ENCODE peak calls at places on chromosomes 4 and X, in four cellular contexts. E is HepG2, T is A549, Y is GM12878. G is an unnamed sample.

GRCh38 chrX:130726661-130727060 is 176.3 kb downstream of the ENOX2 start:
- DNase-seq in Y (no peak), T (no peak), E (no peak), G (no peak)

GRCh38 chr4:8534129-8534528 is 46.1 kb upstream of the GPR78 start:
- DNase-seq in E (no peak), T (no peak), Y (peak; percentile 89), G (no peak)

GRCh38 chr4:182231080-182231479 is 12.1 kb upstream of the TENM3 start:
- DNase-seq in E (no peak), Y (no peak), T (no peak), G (no peak)

GRCh38 chr4:102438396-102438795 is 62.8 kb upstream of the NFKB1 start:
- DNase-seq in T (peak; percentile 35), Y (no peak), E (no peak), G (no peak)

GRCh38 chr4:1235381-1236102 is 13.4 kb downstream of the CTBP1 start:
- DNase-seq in Y (no peak), E (no peak), T (no peak), G (no peak)

GRCh38 chr4:153393397-153393796 is 48.9 kb downstream of the MND1 start:
- DNase-seq in T (peak; percentile 14), E (no peak), Y (no peak), G (no peak)

GRCh38 chr4:88697588-88698329 is at the start of gene NAP1L5:
- DNase-seq in T (peak; percentile 50), E (no peak), Y (peak; percentile 7), G (peak; percentile 76)

GRCh38 chrX:23332888-23333821 is 1.5 kb upstream of the PTCHD1 start:
- DNase-seq in Y (no peak), E (no peak), T (no peak), G (peak; percentile 30)

GRCh38 chr4:182918791-182919302 is 1.7 kb upstream of the DCTD start:
- DNase-seq in T (no peak), E (no peak), Y (peak; percentile 40), G (no peak)

GRCh38 chrX:82208976-82209375 is 1007.1 kb downstream of the SH3BGRL start:
- DNase-seq in Y (no peak), E (no peak), T (no peak), G (no peak)

GRCh38 chrX:134246282-134246681 is 9.3 kb downstream of the CCDC160 start:
- DNase-seq in Y (no peak), T (no peak), E (no peak), G (no peak)

GRCh38 chr4:65645185-65645584 is 25.1 kb downstream of the EPHA5 start:
- DNase-seq in T (peak; percentile 10), Y (no peak), E (no peak), G (no peak)

GRCh38 chr4:7811536-7812190 is 128.0 kb downstream of the AFAP1 start:
- DNase-seq in T (no peak), E (no peak), Y (no peak), G (no peak)

GRCh38 chrX:56766554-56767412 is 37.7 kb downstream of the NBDY start:
- DNase-seq in E (no peak), T (no peak), Y (no peak), G (peak; percentile 19)

GRCh38 chrX:39499996-39500395 is 597.8 kb downstream of the BCOR start:
- DNase-seq in Y (no peak), T (no peak), E (no peak), G (no peak)

GRCh38 chrX:3549442-3549875 is 164.0 kb downstream of the PRKX start:
- DNase-seq in E (no peak), Y (no peak), T (peak; percentile 61), G (peak; percentile 15)

GRCh38 chr4:183635333-183635732 is 23.7 kb downstream of the RWDD4 start:
- DNase-seq in T (no peak), E (no peak), Y (no peak), G (no peak)

GRCh38 chr4:113080050-113080449 is 30.6 kb downstream of the ANK2 start:
- DNase-seq in E (peak; percentile 37), Y (no peak), T (peak; percentile 65), G (no peak)

GRCh38 chr4:165502919-165503907 is 124.4 kb downstream of the CPE start:
- DNase-seq in E (peak; percentile 88), Y (no peak), T (peak; percentile 31), G (no peak)

GRCh38 chr4:118344801-118345200 is 8.0 kb downstream of the PRSS12 start:
- DNase-seq in E (no peak), T (no peak), Y (no peak), G (no peak)

GRCh38 chrX:20477219-20477618 is 210.5 kb upstream of the RPS6KA3 start:
- DNase-seq in Y (no peak), T (no peak), E (peak; percentile 71), G (no peak)

GRCh38 chr4:55069248-55069647 is 56.1 kb downstream of the KDR start:
- DNase-seq in Y (no peak), E (no peak), T (no peak), G (no peak)

GRCh38 chr4:8506373-8507250 is 66.0 kb downstream of the TRMT44 start:
- DNase-seq in T (no peak), E (no peak), Y (no peak), G (no peak)

GRCh38 chr4:5371415-5372190 is 320.3 kb downstream of the STK32B start:
- DNase-seq in Y (no peak), E (no peak), T (peak; percentile 81), G (no peak)

GRCh38 chr4:157509286-157509685 is 288.8 kb downstream of the GRIA2 start:
- DNase-seq in Y (no peak), E (no peak), T (no peak), G (no peak)

GRCh38 chr4:186936496-186937375 is 213.1 kb upstream of the FAT1 start:
- DNase-seq in E (peak; percentile 95), Y (no peak), T (peak; percentile 87), G (no peak)

GRCh38 chr4:76589872-76590846 is 155.1 kb downstream of the SHROOM3 start:
- DNase-seq in T (peak; percentile 71), E (peak; percentile 52), Y (no peak), G (peak; percentile 34)

GRCh38 chr4:189146994-189147929 is 793.4 kb upstream of the FRG1 start:
- DNase-seq in Y (no peak), T (peak; percentile 18), E (no peak), G (no peak)

GRCh38 chr4:173534439-173534838 is 4.4 kb upstream of the HAND2 start:
- DNase-seq in Y (no peak), E (no peak), T (no peak), G (peak; percentile 59)

GRCh38 chr4:174316954-174317353 is 33.2 kb downstream of the CEP44 start:
- DNase-seq in E (no peak), Y (no peak), T (no peak), G (no peak)

GRCh38 chr4:103098331-103098730 is 1.3 kb downstream of the BDH2 start:
- DNase-seq in Y (no peak), T (no peak), E (no peak), G (no peak)

GRCh38 chr4:54942735-54943134 is 182.7 kb downstream of the KDR start:
- DNase-seq in E (no peak), Y (no peak), T (no peak), G (no peak)

GRCh38 chrX:14832151-14832550 is 40.7 kb downstream of the FANCB start:
- DNase-seq in T (no peak), Y (no peak), E (no peak), G (no peak)

DNA sequence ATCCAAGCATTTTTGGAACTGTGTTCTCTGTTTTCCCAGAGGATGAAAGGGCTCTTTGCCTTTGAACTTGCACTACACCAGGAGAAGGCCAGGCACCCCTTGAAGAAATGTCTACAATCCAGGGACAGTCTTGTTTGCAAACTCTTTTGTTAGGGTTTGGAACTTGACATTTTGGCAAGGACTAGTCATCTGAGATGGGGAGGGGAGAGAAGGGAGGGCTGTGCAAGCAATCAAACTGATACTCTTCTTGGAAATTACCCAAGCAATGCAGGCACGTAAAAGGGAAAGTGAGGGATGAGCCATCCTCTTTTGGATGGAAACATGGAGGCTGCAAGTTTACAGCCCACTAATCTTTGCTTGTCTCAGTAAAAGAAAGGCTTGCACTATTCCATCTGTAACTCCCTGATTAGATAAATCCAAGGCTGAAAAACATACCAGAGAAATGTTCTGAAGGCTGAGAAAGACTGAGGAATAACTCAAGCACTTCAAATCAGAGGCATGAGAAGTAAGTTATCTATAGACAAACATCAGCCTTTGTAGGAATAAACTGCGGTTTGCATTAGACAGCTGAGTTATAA is 140.9 kb downstream of the TSPAN5 start:
- DNase-seq in Y (no peak), T (peak; percentile 51), E (peak; percentile 46), G (no peak)
- TF ChIP-seq PBX3 in Y (no peak), T (no peak), E (no peak), G (peak; percentile 52)

GRCh38 chr4:126938023-126938422 is 694.7 kb upstream of the INTU start:
- DNase-seq in Y (no peak), T (no peak), E (no peak), G (no peak)
- TF ChIP-seq PBX3 in Y (no peak), T (no peak), E (no peak), G (no peak)

GRCh38 chr4:16005671-16006070 is 42.7 kb upstream of the FGFBP2 start:
- DNase-seq in Y (no peak), E (no peak), T (no peak), G (no peak)

GRCh38 chr4:16011173-16011572 is 48.2 kb upstream of the FGFBP2 start:
- DNase-seq in T (no peak), E (no peak), Y (no peak), G (no peak)

DNA sequence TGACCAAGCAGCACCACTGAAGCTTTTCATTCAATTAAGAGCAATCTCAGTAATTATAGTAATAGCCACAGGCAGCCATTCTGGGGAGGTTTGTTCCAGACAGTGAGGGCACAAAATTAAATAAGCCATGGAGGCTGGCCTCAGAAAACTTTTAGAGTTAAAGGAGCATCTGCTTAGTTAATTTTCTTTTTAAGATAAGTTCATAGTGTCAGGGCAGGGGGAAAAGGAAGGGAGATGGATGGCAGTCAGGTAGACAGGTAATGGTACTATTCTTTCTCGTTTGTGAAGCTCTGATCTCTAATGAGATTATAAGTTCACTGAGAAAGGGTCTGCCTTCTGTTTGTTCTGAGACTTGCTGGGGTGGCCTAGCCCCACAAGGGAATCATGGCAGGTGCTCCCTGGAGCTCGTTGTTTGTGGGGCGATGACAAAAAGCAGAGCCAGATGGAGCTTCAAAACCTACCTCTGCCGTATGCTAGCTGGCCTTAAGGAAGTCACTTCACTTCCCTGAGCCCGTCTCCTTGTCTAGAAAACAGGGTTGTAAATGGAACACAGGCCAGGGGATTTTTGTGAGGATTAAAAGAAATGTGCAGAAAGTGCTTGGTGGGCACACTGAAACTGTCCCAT is 44.6 kb upstream of the FGFBP2 start:
- DNase-seq in E (no peak), Y (no peak), T (no peak), G (peak; percentile 24)
- TF ChIP-seq PBX3 in E (no peak), Y (no peak), T (no peak), G (no peak)

GRCh38 chr4:109996531-109996930 is 83.8 kb downstream of the EGF start:
- DNase-seq in E (no peak), Y (no peak), T (no peak), G (no peak)

GRCh38 chr4:110003401-110004187 is 90.9 kb downstream of the EGF start:
- DNase-seq in E (no peak), Y (no peak), T (no peak), G (no peak)

GRCh38 chr4:109994415-109994827 is 81.7 kb downstream of the EGF start:
- DNase-seq in E (no peak), T (no peak), Y (peak; percentile 57), G (no peak)

GRCh38 chr4:109999513-109999912 is 86.8 kb downstream of the EGF start:
- DNase-seq in E (no peak), T (no peak), Y (no peak), G (no peak)

DNA sequence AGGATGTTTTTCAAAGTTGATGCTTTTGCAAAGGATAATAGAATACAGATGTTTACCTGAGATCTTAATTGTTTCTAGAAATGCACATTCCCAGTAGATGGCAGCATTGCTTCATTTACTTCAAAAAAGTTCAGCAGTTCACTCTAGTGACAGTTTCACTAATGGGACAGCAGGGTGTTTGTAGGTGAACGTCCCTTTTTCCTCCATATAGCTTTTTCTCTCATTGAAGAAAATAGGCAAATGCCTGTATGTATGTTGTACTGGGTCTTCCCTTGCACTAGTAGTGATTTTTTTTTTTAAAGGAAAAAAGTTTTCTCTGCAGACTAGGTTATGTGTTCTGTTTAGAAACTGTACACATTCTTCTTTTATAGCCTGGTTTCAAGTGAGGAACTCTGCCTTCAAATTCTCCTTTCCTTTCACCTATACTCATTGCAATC is 86.2 kb downstream of the EGF start:
- DNase-seq in Y (peak; percentile 38), T (peak; percentile 62), E (peak; percentile 73), G (peak; percentile 55)
- TF ChIP-seq PBX3 in Y (no peak), T (no peak), E (no peak), G (no peak)

G was measured in SK-N-SH.